ENCODE peak calls at places on chromosomes 1 and 21, in seven cellular contexts. E is K562, H is SK-N-SH, U is HCT116, S is H1, Q is HepG2, R is GM12878. T is an unnamed sample.

GRCh38 chr1:55428944-55429931 is 214.1 kb upstream of the USP24 start:
- DNase-seq in R (no peak), Q (peak), S (no peak), H (peak), U (peak), E (peak), T (peak)

GRCh38 chr21:17050646-17051045 is 462.2 kb upstream of the CXADR start:
- DNase-seq in E (no peak), R (no peak), U (no peak), Q (no peak), S (no peak), H (no peak), T (no peak)

GRCh38 chr1:6419803-6420593 is at the start of gene HES2:
- DNase-seq in E (peak), R (no peak), S (peak), U (no peak), Q (no peak), H (peak), T (peak)

GRCh38 chr1:106924360-106924759 is 132.1 kb upstream of the PRMT6 start:
- DNase-seq in U (no peak), Q (no peak), S (peak), R (no peak), E (no peak), H (no peak), T (peak)

GRCh38 chr1:202958544-202959275 is 598 bp upstream of the ADIPOR1 start:
- DNase-seq in H (peak), Q (no peak), U (no peak), R (no peak), E (no peak), S (no peak), T (no peak)

GRCh38 chr21:39258207-39258606 is 55.2 kb downstream of the BRWD1 start:
- DNase-seq in U (no peak), E (no peak), R (no peak), Q (no peak), H (no peak), S (no peak), T (no peak)

GRCh38 chr1:199029401-199029800 is 390.6 kb downstream of the PTPRC start:
- DNase-seq in R (no peak), E (no peak), Q (no peak), U (no peak), H (no peak), S (no peak), T (no peak)

GRCh38 chr1:9352364-9353140 is 59.9 kb downstream of the SPSB1 start:
- DNase-seq in E (no peak), H (no peak), R (no peak), S (no peak), U (no peak), Q (no peak), T (no peak)

GRCh38 chr1:15538750-15539149 is 12.1 kb downstream of the DNAJC16 start:
- DNase-seq in S (no peak), Q (no peak), U (no peak), E (no peak), H (no peak), R (no peak), T (no peak)

GRCh38 chr1:183023146-183023600 is at the start of gene LAMC1:
- DNase-seq in Q (peak), H (peak), U (no peak), R (no peak), S (peak), E (peak), T (peak)

GRCh38 chr1:202145325-202146140 is 996 bp upstream of the ARL8A start:
- DNase-seq in Q (no peak), E (peak), S (no peak), H (no peak), U (no peak), R (no peak), T (no peak)

GRCh38 chr1:18556364-18556763 is 74.3 kb upstream of the PAX7 start:
- DNase-seq in Q (peak), E (peak), U (peak), H (peak), S (no peak), R (no peak), T (peak)

GRCh38 chr1:207321790-207322530 is 482 bp downstream of the CD55 start:
- DNase-seq in U (no peak), H (no peak), S (no peak), Q (no peak), E (no peak), R (no peak), T (no peak)

GRCh38 chr1:204266504-204267034 is 52.8 kb upstream of the GOLT1A start:
- DNase-seq in H (no peak), U (no peak), S (no peak), R (no peak), Q (peak), E (no peak), T (no peak)

GRCh38 chr1:107299521-107299920 is 158.7 kb downstream of the NTNG1 start:
- DNase-seq in E (no peak), H (no peak), U (no peak), S (no peak), Q (no peak), R (no peak), T (no peak)

GRCh38 chr1:209751627-209752231 is 4.1 kb upstream of the TRAF3IP3 start:
- DNase-seq in H (no peak), U (no peak), S (no peak), Q (no peak), E (no peak), R (peak), T (no peak)

GRCh38 chr1:229066591-229066990 is 204.3 kb upstream of the RAB4A start:
- DNase-seq in S (no peak), R (no peak), U (no peak), H (no peak), Q (no peak), E (no peak), T (no peak)

GRCh38 chr1:45375104-45376090 is 35.2 kb upstream of the MUTYH start:
- DNase-seq in H (no peak), Q (no peak), S (no peak), E (no peak), U (no peak), R (no peak), T (no peak)

GRCh38 chr1:14524816-14525215 is 73.7 kb upstream of the KAZN start:
- DNase-seq in E (no peak), Q (no peak), U (no peak), H (no peak), R (no peak), S (no peak), T (no peak)

GRCh38 chr1:46183119-46183842 is 7.0 kb upstream of the P3R3URF start:
- DNase-seq in U (peak), H (no peak), R (no peak), E (no peak), Q (peak), S (no peak), T (peak)

GRCh38 chr1:90045853-90046563 is 51.1 kb downstream of the ZNF326 start:
- DNase-seq in H (peak), Q (peak), E (peak), U (peak), R (no peak), S (peak), T (no peak)

GRCh38 chr1:67748147-67748546 is 63.1 kb downstream of the GADD45A start:
- DNase-seq in U (no peak), E (no peak), R (no peak), S (no peak), H (no peak), Q (no peak), T (no peak)

GRCh38 chr1:172406968-172407367 is 13.5 kb upstream of the C1orf105 start:
- DNase-seq in R (no peak), S (no peak), E (no peak), Q (no peak), H (no peak), U (no peak), T (no peak)

GRCh38 chr1:29380532-29380931 is 144.2 kb downstream of the PTPRU start:
- DNase-seq in S (no peak), E (no peak), U (no peak), H (no peak), R (no peak), Q (no peak), T (no peak)

GRCh38 chr1:31627301-31627929 is 9.9 kb downstream of the HCRTR1 start:
- DNase-seq in Q (no peak), U (no peak), R (no peak), E (no peak), H (peak), S (no peak), T (no peak)

GRCh38 chr21:30612132-30612531 is 1.6 kb downstream of the KRTAP6-1 start:
- DNase-seq in Q (no peak), S (no peak), H (no peak), R (no peak), U (no peak), E (no peak), T (no peak)

GRCh38 chr1:231421616-231421970 is 494 bp downstream of the EGLN1 start:
- DNase-seq in R (no peak), H (no peak), Q (no peak), S (peak), E (no peak), U (no peak), T (peak)

GRCh38 chr1:247054992-247055415 is 23.6 kb downstream of the ZNF670 start:
- DNase-seq in Q (peak), H (no peak), R (no peak), E (peak), U (no peak), S (no peak), T (no peak)
- TF ChIP-seq JUND in Q (no peak), H (no peak), R (no peak), E (peak), U (no peak), S (no peak), T (no peak)

DNA sequence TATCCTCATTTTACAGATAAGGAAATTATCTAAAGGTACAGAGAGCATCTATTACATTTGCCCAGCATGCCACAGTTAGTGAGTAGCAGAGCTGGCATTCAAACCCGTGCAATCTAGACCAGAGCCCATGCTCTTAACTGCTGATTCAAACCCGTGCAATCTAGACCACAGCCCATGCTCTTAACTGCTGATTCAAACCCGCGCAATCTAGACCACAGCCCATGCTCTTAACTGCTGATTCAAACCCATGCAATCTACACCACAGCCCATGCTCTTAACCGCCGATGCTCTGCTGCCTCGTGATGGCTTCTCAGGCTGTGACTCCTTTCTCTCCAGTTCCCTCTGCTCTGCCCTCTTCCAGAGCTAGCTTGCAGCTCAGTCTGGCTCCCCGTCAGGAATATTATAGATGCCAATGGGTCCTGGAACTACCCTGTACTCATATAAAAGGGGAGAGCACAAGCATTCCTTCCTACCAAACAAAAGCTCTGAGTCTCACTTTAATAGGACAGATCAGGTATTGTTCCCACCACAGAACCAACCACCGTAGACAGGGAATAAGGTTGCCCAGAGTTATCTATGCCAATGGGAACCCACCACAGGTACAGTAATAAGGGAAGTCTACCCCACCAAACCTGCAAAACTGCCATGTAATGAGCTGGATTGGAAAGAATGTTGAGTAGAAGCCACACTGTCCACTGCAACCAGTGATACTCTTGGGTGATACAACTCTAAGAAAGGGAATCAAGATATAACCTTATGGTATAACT is 78.4 kb downstream of the SMYD3 start:
- DNase-seq in Q (no peak), E (peak), S (no peak), H (no peak), U (peak), R (peak), T (no peak)
- TF ChIP-seq JUND in Q (no peak), E (no peak), S (no peak), H (peak), U (no peak), R (no peak), T (no peak)

GRCh38 chr1:47926461-47926999 is 70.7 kb downstream of the TRABD2B start:
- DNase-seq in S (no peak), H (no peak), E (no peak), Q (no peak), R (no peak), U (no peak), T (peak)
- TF ChIP-seq JUND in S (no peak), H (no peak), E (no peak), Q (no peak), R (no peak), U (no peak), T (no peak)

DNA sequence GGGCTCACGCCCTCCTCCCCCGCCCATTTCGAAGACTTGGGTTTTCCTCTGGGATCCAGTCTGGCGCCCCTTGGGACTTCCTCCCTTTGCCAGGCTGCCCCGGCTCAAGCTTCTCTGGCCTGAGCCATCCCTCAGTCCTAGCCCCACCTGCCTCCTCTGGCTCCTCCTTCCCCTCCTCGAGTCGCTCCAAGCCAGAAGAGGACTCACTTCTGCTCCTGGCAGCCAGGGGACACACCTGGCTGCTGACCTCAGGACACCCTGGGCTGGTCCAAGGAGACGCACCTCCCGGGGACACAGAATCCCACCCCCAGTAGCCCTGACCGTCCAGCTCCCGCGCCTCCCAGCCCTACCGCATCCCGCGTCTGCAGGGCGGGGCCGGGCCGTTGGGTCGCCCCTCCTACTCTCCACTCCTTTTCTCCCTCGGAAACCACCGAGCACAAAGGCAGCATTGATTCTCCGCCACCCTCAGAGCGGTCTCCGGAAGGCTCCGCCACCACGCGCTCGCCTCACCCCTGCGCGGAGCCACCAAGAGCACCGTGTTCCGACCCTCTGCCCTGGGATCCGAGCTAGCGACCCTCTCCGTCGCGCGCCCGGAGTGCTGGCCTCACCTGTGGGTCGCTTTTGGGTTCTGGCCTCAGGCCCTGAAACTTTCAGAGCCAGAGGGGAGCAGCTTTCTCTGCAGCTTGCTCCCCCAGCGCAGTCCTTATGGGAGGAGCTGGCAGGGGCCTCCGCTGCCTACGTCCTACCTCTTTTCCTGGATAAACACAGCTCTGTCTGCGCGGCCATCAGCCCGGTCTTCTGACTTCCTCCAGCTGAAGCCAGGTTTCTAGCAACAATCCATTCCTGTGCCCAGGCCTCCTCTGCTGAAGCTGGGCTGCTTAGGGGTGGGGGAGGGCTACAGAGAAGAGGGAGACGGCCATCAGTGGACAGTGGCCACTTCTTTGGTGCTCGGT is at the start of gene C2CD4D:
- DNase-seq in H (no peak), E (no peak), R (peak), S (peak), Q (peak), U (peak), T (peak)
- TF ChIP-seq JUND in H (no peak), E (no peak), R (no peak), S (no peak), Q (no peak), U (no peak), T (no peak)

DNA sequence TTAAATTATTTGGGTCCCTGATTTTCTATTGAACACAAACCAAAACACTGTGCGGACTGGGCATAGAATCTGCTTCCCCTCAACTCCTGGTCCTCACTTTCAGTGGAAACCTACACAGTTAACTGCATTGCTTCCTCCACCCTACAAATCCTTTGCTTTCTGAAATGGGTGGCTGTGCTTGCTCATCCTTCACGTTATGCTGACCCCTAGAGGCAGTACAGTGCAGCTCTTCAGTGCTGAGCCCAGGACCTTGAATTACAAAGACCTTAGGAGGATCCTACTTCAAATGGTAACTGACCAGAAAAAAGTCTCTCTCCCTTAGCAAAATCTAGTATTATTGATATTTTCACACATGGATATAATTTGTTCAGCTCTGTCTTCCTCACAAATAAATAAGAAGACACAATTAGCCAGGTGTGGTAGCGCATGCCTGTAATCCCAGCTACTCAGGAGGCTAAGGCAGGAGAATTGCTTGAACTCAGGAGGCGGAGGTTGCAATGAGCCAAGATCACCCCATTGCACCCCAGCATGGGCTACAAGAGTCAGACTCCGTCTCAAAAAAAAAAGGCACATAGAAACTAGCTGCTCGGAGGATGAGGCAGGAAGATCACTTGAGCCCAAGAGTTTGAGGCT is 63.4 kb upstream of the L1TD1 start:
- DNase-seq in U (no peak), Q (peak), R (no peak), H (peak), S (peak), E (peak), T (peak)
- TF ChIP-seq JUND in U (no peak), Q (no peak), R (no peak), H (no peak), S (no peak), E (no peak), T (no peak)

GRCh38 chr1:92903765-92904164 is 57.5 kb downstream of the DIPK1A start:
- DNase-seq in S (no peak), E (no peak), U (no peak), H (no peak), Q (no peak), R (no peak), T (no peak)

GRCh38 chr1:92913093-92913819 is 48.0 kb downstream of the DIPK1A start:
- DNase-seq in Q (no peak), S (no peak), R (no peak), E (no peak), H (no peak), U (no peak), T (no peak)

GRCh38 chr1:92910081-92910480 is 51.2 kb downstream of the DIPK1A start:
- DNase-seq in H (no peak), S (no peak), E (no peak), Q (no peak), R (no peak), U (no peak), T (no peak)

GRCh38 chr1:92909321-92909720 is 51.9 kb downstream of the DIPK1A start:
- DNase-seq in U (peak), H (no peak), E (no peak), Q (no peak), S (no peak), R (no peak), T (no peak)

DNA sequence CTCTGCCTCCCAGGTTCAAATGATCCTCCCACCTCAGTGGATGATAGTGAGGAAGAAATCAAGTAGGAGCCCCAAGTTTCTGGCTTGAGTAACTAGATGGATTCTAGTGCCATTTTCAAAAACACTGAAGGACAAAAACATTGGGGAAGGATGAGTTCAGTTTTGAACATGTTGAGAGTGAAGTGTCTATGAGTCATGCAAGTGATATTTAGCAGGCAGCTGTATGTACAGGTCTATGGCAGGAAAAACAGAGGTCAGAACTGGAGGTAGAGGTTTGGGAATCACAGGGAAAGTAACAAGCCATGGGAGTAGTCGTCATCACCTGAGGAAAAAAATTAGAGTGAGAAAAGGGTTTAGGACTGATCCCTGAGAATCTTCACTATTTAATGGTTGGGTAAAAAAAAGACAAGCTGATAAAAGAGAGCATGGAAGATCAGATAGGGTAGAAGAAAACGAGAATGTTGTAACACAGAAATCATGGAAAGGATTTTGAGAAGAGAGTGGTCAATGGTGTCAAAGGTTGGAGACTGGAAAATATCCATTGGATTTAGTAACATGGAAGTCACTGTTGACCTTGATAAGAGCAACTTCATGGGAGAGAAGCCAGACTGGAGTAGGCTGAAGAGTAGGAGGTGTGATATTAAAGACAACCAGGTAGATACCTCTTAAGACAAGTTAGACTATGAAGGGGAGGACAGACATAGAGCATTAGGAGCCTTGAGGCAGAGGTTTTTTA is 53.1 kb downstream of the DIPK1A start:
- DNase-seq in Q (no peak), H (no peak), E (no peak), R (no peak), S (no peak), U (no peak), T (no peak)
- TF ChIP-seq JUND in Q (no peak), H (peak), E (no peak), R (no peak), S (no peak), U (peak), T (no peak)

T was measured in T47D.